ENCODE peak calls at places on chromosomes 12 and 14, in nine cellular contexts. F is cardiac muscle cell, T is LHCN-M2, A is iris pigment epithelial cell, Y is mammary epithelial cell, L is progenitor cell of endocrine pancreas, P is fibroblast of the conjunctiva, B is fibroblast of mammary gland, U is T-cell. R is an unnamed sample.

GRCh38 chr12:105878964-105879363 is 259.8 kb downstream of the NUAK1 start:
- DNase-seq in P (no peak), Y (peak; percentile 16), A (peak; percentile 7), U (no peak), L (no peak), F (no peak), B (no peak), T (no peak), R (no peak)

GRCh38 chr14:103314496-103315277 is 19.4 kb upstream of the EIF5 start:
- DNase-seq in U (no peak), A (no peak), L (no peak), Y (no peak), T (no peak), B (no peak), P (no peak), F (no peak), R (no peak)

GRCh38 chr14:95101736-95102677 is 55.3 kb downstream of the DICER1 start:
- DNase-seq in T (no peak), Y (no peak), U (no peak), A (no peak), F (no peak), L (no peak), B (no peak), P (no peak), R (no peak)

GRCh38 chr14:24274101-24274543 is 2.7 kb upstream of the RABGGTA start:
- DNase-seq in B (peak; percentile 6), T (no peak), F (no peak), U (peak; percentile 30), A (peak; percentile 62), Y (peak; percentile 99), P (no peak), L (no peak), R (peak; percentile 72)

GRCh38 chr14:44662250-44662891 is 155.3 kb upstream of the FSCB start:
- DNase-seq in T (no peak), P (no peak), Y (no peak), F (no peak), B (no peak), L (no peak), A (no peak), U (no peak), R (no peak)

GRCh38 chr14:72247896-72248295 is 315.7 kb downstream of the RGS6 start:
- DNase-seq in B (no peak), F (no peak), L (no peak), T (no peak), A (no peak), Y (no peak), U (no peak), P (no peak), R (no peak)

GRCh38 chr12:94208433-94208921 is 60.1 kb downstream of the PLXNC1 start:
- DNase-seq in P (no peak), F (no peak), T (no peak), L (no peak), A (no peak), Y (no peak), U (no peak), B (peak; percentile 47), R (no peak)

GRCh38 chr14:47060050-47060449 is 408.5 kb upstream of the RPL10L start:
- DNase-seq in U (no peak), A (no peak), L (no peak), F (no peak), T (no peak), Y (no peak), P (no peak), B (no peak), R (no peak)

GRCh38 chr14:88209273-88209672 is 113.8 kb downstream of the KCNK10 start:
- DNase-seq in A (no peak), T (no peak), P (no peak), Y (no peak), U (no peak), L (no peak), F (no peak), B (no peak), R (no peak)

GRCh38 chr12:127270193-127270592 is 996.8 kb upstream of the TMEM132C start:
- DNase-seq in Y (peak; percentile 68), B (peak; percentile 98), F (peak; percentile 76), A (peak; percentile 69), L (no peak), P (no peak), U (no peak), T (peak; percentile 61), R (no peak)

GRCh38 chr12:106137456-106138278 is 1.1 kb downstream of the NUAK1 start:
- DNase-seq in A (no peak), U (no peak), P (no peak), L (no peak), F (peak; percentile 18), B (no peak), T (no peak), Y (no peak), R (no peak)

GRCh38 chr12:31507966-31508365 is 83.0 kb downstream of the DENND5B start:
- DNase-seq in F (peak; percentile 59), T (peak; percentile 20), U (no peak), Y (peak; percentile 49), A (peak; percentile 62), B (peak; percentile 74), L (no peak), P (peak; percentile 23), R (no peak)

GRCh38 chr12:69657376-69658137 is 41.5 kb downstream of the BEST3 start:
- DNase-seq in U (no peak), P (no peak), Y (no peak), B (peak; percentile 23), T (peak; percentile 71), A (peak; percentile 79), L (no peak), F (peak; percentile 18), R (no peak)

GRCh38 chr12:15268927-15269552 is 47.8 kb upstream of the RERG start:
- DNase-seq in F (peak; percentile 82), U (peak; percentile 9), A (peak; percentile 78), L (peak; percentile 29), P (peak; percentile 71), B (peak; percentile 81), T (peak; percentile 84), Y (peak; percentile 50), R (peak; percentile 40)

GRCh38 chr14:104965561-104966231 is 12.5 kb downstream of the AHNAK2 start:
- DNase-seq in U (no peak), T (no peak), P (no peak), F (no peak), A (no peak), Y (no peak), B (no peak), L (no peak), R (no peak)

GRCh38 chr12:61823102-61823501 is 437.1 kb upstream of the USP15 start:
- DNase-seq in B (no peak), L (no peak), U (no peak), Y (no peak), F (no peak), A (no peak), T (no peak), P (no peak), R (no peak)

GRCh38 chr14:60085085-60085484 is 6.6 kb upstream of the PCNX4 start:
- DNase-seq in Y (peak; percentile 68), F (peak; percentile 71), U (no peak), A (peak; percentile 28), T (peak; percentile 65), L (no peak), B (peak; percentile 73), P (peak; percentile 34), R (no peak)

GRCh38 chr14:67934087-67934486 is 114.5 kb downstream of the RAD51B start:
- DNase-seq in A (peak; percentile 84), U (no peak), F (peak; percentile 93), L (no peak), B (peak; percentile 89), T (peak; percentile 86), P (peak; percentile 81), Y (peak; percentile 68), R (peak; percentile 39)

GRCh38 chr14:69260246-69260978 is 454 bp downstream of the GALNT16 start:
- DNase-seq in B (no peak), U (no peak), P (no peak), F (peak; percentile 19), Y (peak; percentile 13), L (peak; percentile 49), T (no peak), A (peak; percentile 21), R (no peak)

GRCh38 chr14:67883717-67884116 is 64.1 kb downstream of the RAD51B start:
- DNase-seq in F (peak; percentile 50), U (no peak), A (peak; percentile 17), L (no peak), T (peak; percentile 34), P (no peak), B (peak; percentile 41), Y (no peak), R (no peak)

GRCh38 chr14:103889313-103890051 is 38.8 kb upstream of the TDRD9 start:
- DNase-seq in L (no peak), P (no peak), A (no peak), Y (peak; percentile 89), T (peak; percentile 49), B (peak; percentile 47), U (no peak), F (peak; percentile 44), R (no peak)

GRCh38 chr12:130818381-130819247 is 20.4 kb downstream of the STX2 start:
- DNase-seq in P (peak; percentile 18), U (peak; percentile 66), A (peak; percentile 64), F (peak; percentile 46), T (no peak), L (peak; percentile 80), B (peak; percentile 57), Y (peak; percentile 28), R (peak; percentile 65)

GRCh38 chr12:104223599-104224168 is 8.1 kb downstream of the TXNRD1 start:
- DNase-seq in T (no peak), F (no peak), U (no peak), A (no peak), P (no peak), Y (no peak), B (no peak), L (no peak), R (no peak)

GRCh38 chr12:130968611-130969010 is 14.9 kb downstream of the ADGRD1 start:
- DNase-seq in P (no peak), T (no peak), U (no peak), L (no peak), B (no peak), F (no peak), Y (no peak), A (no peak), R (no peak)

GRCh38 chr14:61266436-61267220 is 14.5 kb downstream of the TMEM30B start:
- DNase-seq in U (no peak), A (no peak), F (no peak), B (peak; percentile 37), Y (no peak), T (no peak), P (no peak), L (no peak), R (no peak)

GRCh38 chr12:56634837-56635538 is 4.9 kb upstream of the BAZ2A start:
- DNase-seq in A (peak; percentile 83), P (peak; percentile 69), F (peak; percentile 86), U (peak; percentile 51), L (peak; percentile 44), B (peak; percentile 85), T (peak; percentile 83), Y (peak; percentile 91), R (peak; percentile 67)

GRCh38 chr14:103144085-103144484 is 20.8 kb downstream of the TNFAIP2 start:
- DNase-seq in A (peak; percentile 29), P (peak; percentile 44), F (peak; percentile 51), U (no peak), T (peak; percentile 64), L (no peak), Y (peak; percentile 58), B (peak; percentile 86), R (no peak)

GRCh38 chr14:58078068-58078467 is 73.9 kb downstream of the ARMH4 start:
- DNase-seq in A (peak; percentile 76), T (peak; percentile 81), P (no peak), L (no peak), U (no peak), B (peak; percentile 59), F (peak; percentile 60), Y (peak; percentile 83), R (no peak)

GRCh38 chr14:103199141-103199540 is 75.9 kb downstream of the TNFAIP2 start:
- DNase-seq in Y (no peak), L (no peak), B (peak; percentile 64), A (peak; percentile 60), T (no peak), P (no peak), F (peak; percentile 66), U (no peak), R (no peak)

GRCh38 chr14:24734917-24735500 is 101.0 kb upstream of the GZMB start:
- DNase-seq in T (peak; percentile 77), B (peak; percentile 82), A (peak; percentile 64), U (no peak), L (peak; percentile 21), Y (peak; percentile 54), F (peak; percentile 82), P (peak; percentile 49), R (no peak)

GRCh38 chr12:124683330-124683662 is 115.9 kb upstream of the NCOR2 start:
- DNase-seq in L (no peak), Y (peak; percentile 59), T (no peak), B (no peak), A (peak; percentile 52), U (no peak), P (no peak), F (no peak), R (no peak)